ENCODE peak calls at places on chromosomes 12 and 14, in nine cellular contexts. L is neural progenitor cell; G is H1; S is psoas muscle; F is CD8-positive, alpha-beta T cell; T is AG10803; C is MCF 10A; I is esophagus squamous epithelium; Y is endothelial cell. H is an unnamed sample.
A peak's percentile ranks its signal among the peaks of the same experiment; 100 is the strongest.

GRCh38 chr14:53022593-53022992 is 71.7 kb upstream of the FERMT2 start:
- DNase-seq in F (no peak), T (peak; percentile 78), Y (no peak), S (no peak), I (no peak), G (no peak), C (no peak), L (no peak), H (no peak)

GRCh38 chr14:65359503-65359902 is 53.0 kb upstream of the FUT8 start:
- DNase-seq in I (no peak), S (no peak), F (no peak), Y (no peak), T (peak; percentile 38), C (peak; percentile 52), G (no peak), L (no peak), H (no peak)

GRCh38 chr12:53941187-53941586 is 2.6 kb downstream of the HOXC13 start:
- DNase-seq in S (no peak), I (no peak), Y (no peak), F (no peak), L (no peak), G (no peak), C (no peak), T (no peak), H (no peak)

GRCh38 chr12:21823581-21823980 is 49.1 kb upstream of the KCNJ8 start:
- DNase-seq in T (peak; percentile 9), L (no peak), S (peak; percentile 71), G (no peak), Y (no peak), F (no peak), I (no peak), C (no peak), H (peak; percentile 36)

GRCh38 chr12:65568517-65568916 is 255.8 kb upstream of the HMGA2 start:
- DNase-seq in C (peak; percentile 95), Y (no peak), L (no peak), S (no peak), T (no peak), G (no peak), F (no peak), I (no peak), H (no peak)

GRCh38 chr14:46573518-46573917 is 78.1 kb downstream of the RPL10L start:
- DNase-seq in C (no peak), I (no peak), S (no peak), F (no peak), G (no peak), T (no peak), L (no peak), Y (no peak), H (no peak)

GRCh38 chr12:26740991-26741390 is 92.0 kb downstream of the ITPR2 start:
- DNase-seq in C (no peak), T (no peak), Y (no peak), G (no peak), L (no peak), S (no peak), I (no peak), F (no peak), H (no peak)

GRCh38 chr14:22980672-22981089 is 1.7 kb downstream of the AJUBA start:
- DNase-seq in L (peak; percentile 87), G (no peak), I (no peak), S (peak; percentile 21), C (peak; percentile 61), Y (no peak), T (peak; percentile 67), F (no peak), H (peak; percentile 60)

GRCh38 chr12:2108975-2109671 is 56.3 kb downstream of the CACNA1C start:
- DNase-seq in T (no peak), I (no peak), S (no peak), C (no peak), Y (no peak), L (no peak), G (no peak), F (no peak), H (no peak)

GRCh38 chr14:52115286-52115685 is 46.4 kb upstream of the NID2 start:
- DNase-seq in G (no peak), T (no peak), L (no peak), I (no peak), F (no peak), C (no peak), Y (no peak), S (no peak), H (no peak)

GRCh38 chr12:3088251-3088650 is 11.1 kb downstream of the TSPAN9 start:
- DNase-seq in I (no peak), Y (no peak), C (no peak), L (no peak), F (no peak), S (no peak), G (no peak), T (no peak), H (no peak)

GRCh38 chr12:77189463-77189862 is 124.1 kb upstream of the E2F7 start:
- DNase-seq in S (no peak), G (no peak), Y (no peak), L (no peak), F (no peak), T (peak; percentile 91), I (no peak), C (peak; percentile 8), H (no peak)

GRCh38 chr12:122206111-122206881 is 2.8 kb downstream of the B3GNT4 start:
- DNase-seq in I (no peak), Y (no peak), C (no peak), G (no peak), S (no peak), L (no peak), T (no peak), F (no peak), H (no peak)

GRCh38 chr12:128069359-128069997 is 197.5 kb upstream of the TMEM132C start:
- DNase-seq in S (no peak), T (peak; percentile 75), C (peak; percentile 38), L (peak; percentile 74), I (no peak), G (no peak), F (no peak), Y (peak; percentile 4), H (no peak)

GRCh38 chr14:22428681-22429315 is 160.2 kb downstream of the DAD1 start:
- DNase-seq in S (no peak), I (no peak), Y (no peak), C (peak; percentile 8), G (no peak), F (no peak), L (no peak), T (peak; percentile 16), H (no peak)

DNA sequence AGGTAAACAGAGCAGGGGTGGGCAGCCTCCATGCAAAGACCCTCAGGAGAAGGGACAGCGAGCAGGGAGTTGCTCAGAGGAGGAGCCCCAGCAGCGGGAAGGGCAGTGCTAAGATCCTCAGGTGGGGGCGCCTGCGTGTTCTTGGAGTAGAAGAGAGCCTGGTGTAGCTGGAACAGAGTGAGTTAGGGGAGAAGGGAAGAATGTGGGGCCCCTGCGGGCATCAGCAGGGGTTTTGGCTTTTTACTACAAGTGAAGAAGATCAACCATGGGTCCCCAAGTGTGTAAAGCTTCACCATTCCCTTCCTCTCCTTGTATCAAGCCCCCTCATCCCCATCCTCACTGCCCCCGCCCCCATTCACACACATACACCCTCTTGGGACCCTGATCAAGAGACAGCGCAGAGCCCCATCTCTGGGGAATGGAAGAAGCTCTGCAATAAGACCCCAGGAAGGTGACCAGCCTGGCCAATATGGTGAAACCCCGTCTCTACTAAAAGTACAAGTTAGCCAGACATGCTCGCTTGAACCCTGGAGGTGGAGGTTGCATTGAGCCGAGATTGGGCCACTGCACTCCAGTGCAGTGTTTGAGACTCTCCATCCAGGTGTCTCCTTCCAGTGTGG is 10.2 kb upstream of the TMEM119 start:
- DNase-seq in Y (no peak), L (no peak), F (no peak), S (no peak), G (no peak), T (no peak), C (no peak), I (no peak), H (no peak)
- TF ChIP-seq CTCF in Y (no peak), L (no peak), F (no peak), S (no peak), G (no peak), T (no peak), C (no peak), I (no peak), H (no peak)

DNA sequence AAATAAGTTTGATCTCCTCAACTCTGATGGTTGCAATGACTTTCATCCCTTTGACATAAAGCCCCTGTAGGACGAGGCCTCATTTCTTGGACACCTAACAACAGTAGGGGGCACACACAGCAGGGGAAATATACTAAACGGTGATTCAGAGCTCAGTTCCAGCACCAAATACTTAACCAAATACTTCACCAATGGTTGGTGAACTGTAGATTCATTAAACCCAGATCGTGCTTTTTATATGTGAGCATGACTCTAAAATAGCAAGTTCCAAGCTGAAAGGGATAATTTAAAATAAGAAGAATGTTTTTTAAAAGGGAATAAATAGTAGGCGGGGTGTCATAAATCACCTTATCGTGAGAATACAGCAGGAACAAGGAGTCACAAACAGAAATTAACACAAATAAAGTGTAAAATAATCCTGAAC is 53.2 kb downstream of the ATG2B start:
- DNase-seq in C (no peak), I (no peak), T (no peak), F (no peak), Y (no peak), S (no peak), G (no peak), L (no peak), H (no peak)
- TF ChIP-seq CTCF in C (no peak), I (no peak), T (no peak), F (no peak), Y (no peak), S (no peak), G (no peak), L (no peak), H (no peak)

DNA sequence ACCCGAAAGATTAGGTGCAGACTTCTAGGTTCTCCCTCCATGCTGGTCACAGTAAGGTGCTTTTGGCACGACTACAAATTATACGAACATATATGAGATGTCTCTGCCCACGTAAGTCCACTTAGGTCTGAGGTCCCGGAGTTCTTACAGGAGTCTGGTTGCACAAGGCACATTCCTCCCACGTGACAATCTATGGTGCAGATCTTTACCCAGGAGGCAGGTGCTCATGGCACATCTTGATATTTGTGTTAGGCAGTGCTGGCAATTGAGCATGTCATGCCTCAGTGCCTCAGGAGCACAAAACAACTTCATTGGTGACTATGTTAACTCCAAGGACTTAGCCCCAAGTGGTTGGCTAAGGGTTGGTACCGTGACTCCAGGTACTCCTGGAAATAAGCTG is 92.0 kb upstream of the AMN1 start:
- DNase-seq in G (no peak), C (no peak), L (no peak), Y (no peak), F (no peak), S (no peak), I (no peak), T (no peak), H (no peak)
- TF ChIP-seq CTCF in G (no peak), C (no peak), L (no peak), Y (no peak), F (no peak), S (no peak), I (no peak), T (no peak), H (no peak)

DNA sequence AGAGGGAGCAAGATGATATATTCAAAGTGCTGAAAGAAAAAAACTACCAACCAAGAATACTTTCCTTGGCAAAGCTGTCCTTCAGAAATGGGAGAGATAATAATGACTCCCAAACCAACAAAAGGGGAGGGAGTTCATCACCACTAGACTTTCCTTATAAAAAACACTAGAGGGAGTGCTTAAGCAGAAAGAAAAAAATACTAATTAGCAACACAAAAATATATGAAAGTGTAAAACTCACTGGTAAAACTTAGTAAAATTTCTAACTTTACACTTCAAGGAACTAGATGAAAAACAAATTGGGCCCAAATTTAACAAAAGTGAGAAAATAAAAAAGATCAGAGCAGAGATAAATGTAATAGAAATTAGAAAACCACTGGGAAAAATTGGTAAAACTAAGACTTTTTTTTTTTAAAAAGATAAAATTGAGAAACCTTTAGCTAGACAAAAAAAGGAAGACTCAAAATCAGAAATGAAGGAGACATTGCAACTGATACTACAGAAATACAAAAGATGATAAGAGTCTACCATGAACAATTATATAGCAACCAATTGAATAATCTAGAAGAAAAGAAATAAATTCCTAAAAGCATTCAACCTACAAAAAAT is 60.4 kb upstream of the FAR2 start:
- DNase-seq in G (no peak), S (no peak), I (no peak), T (peak; percentile 20), F (no peak), C (peak; percentile 25), Y (no peak), L (no peak), H (no peak)
- TF ChIP-seq CTCF in G (no peak), S (no peak), I (peak; percentile 32), T (peak; percentile 63), F (peak; percentile 64), C (peak; percentile 34), Y (peak; percentile 56), L (peak; percentile 53), H (no peak)

H was measured in lung.